ENCODE peak calls at places on chromosomes 13 and 19, in eight cellular contexts. One of them, this sample, is unnamed.

GRCh38 chr19:39405930-39406655 is 554 bp upstream of the ZFP36 start:
- DNase-seq in NCI-H1105: no peak
- DNase-seq in breast epithelium: peak
- DNase-seq in activated CD4-positive, alpha-beta T cell treated with anti-CD3 and anti-CD28 coated beads, Interleukin-2, amount 50 U/mL, for 1 hour: peak
- DNase-seq in stimulated activated CD4-positive, alpha-beta T cell treated with anti-CD3 and anti-CD28 coated beads, Interleukin-4, amount 100 ng/mL, for 4 hours: peak
- DNase-seq in HCEC 1CT: peak
- DNase-seq in NCI-H2227 treated with DMSO at 0.1 percent for 48 hours: peak
- DNase-seq in activated CD8-positive, alpha-beta T cell treated with anti-CD3 and anti-CD28 coated beads for 36 hours: peak
- DNase-seq in this sample: peak

GRCh38 chr19:54470991-54471782 is 1.9 kb downstream of the CDC42EP5 start:
- DNase-seq in NCI-H1105: no peak
- DNase-seq in breast epithelium: no peak
- DNase-seq in activated CD4-positive, alpha-beta T cell treated with anti-CD3 and anti-CD28 coated beads, Interleukin-2, amount 50 U/mL, for 1 hour: no peak
- DNase-seq in stimulated activated CD4-positive, alpha-beta T cell treated with anti-CD3 and anti-CD28 coated beads, Interleukin-4, amount 100 ng/mL, for 4 hours: no peak
- DNase-seq in HCEC 1CT: no peak
- DNase-seq in NCI-H2227 treated with DMSO at 0.1 percent for 48 hours: no peak
- DNase-seq in activated CD8-positive, alpha-beta T cell treated with anti-CD3 and anti-CD28 coated beads for 36 hours: peak
- DNase-seq in this sample: no peak

GRCh38 chr19:49117677-49118564 is 1.0 kb downstream of the C19orf73 start:
- DNase-seq in NCI-H1105: no peak
- DNase-seq in breast epithelium: no peak
- DNase-seq in activated CD4-positive, alpha-beta T cell treated with anti-CD3 and anti-CD28 coated beads, Interleukin-2, amount 50 U/mL, for 1 hour: no peak
- DNase-seq in stimulated activated CD4-positive, alpha-beta T cell treated with anti-CD3 and anti-CD28 coated beads, Interleukin-4, amount 100 ng/mL, for 4 hours: no peak
- DNase-seq in HCEC 1CT: no peak
- DNase-seq in NCI-H2227 treated with DMSO at 0.1 percent for 48 hours: no peak
- DNase-seq in activated CD8-positive, alpha-beta T cell treated with anti-CD3 and anti-CD28 coated beads for 36 hours: no peak
- DNase-seq in this sample: no peak

GRCh38 chr19:58450836-58451357 is 525 bp upstream of the ZNF324B start:
- DNase-seq in NCI-H1105: no peak
- DNase-seq in breast epithelium: no peak
- DNase-seq in activated CD4-positive, alpha-beta T cell treated with anti-CD3 and anti-CD28 coated beads, Interleukin-2, amount 50 U/mL, for 1 hour: no peak
- DNase-seq in stimulated activated CD4-positive, alpha-beta T cell treated with anti-CD3 and anti-CD28 coated beads, Interleukin-4, amount 100 ng/mL, for 4 hours: no peak
- DNase-seq in HCEC 1CT: no peak
- DNase-seq in NCI-H2227 treated with DMSO at 0.1 percent for 48 hours: peak
- DNase-seq in activated CD8-positive, alpha-beta T cell treated with anti-CD3 and anti-CD28 coated beads for 36 hours: no peak
- DNase-seq in this sample: no peak

GRCh38 chr13:110399801-110400200 is 92.7 kb downstream of the COL4A2 start:
- DNase-seq in NCI-H1105: no peak
- DNase-seq in breast epithelium: no peak
- DNase-seq in activated CD4-positive, alpha-beta T cell treated with anti-CD3 and anti-CD28 coated beads, Interleukin-2, amount 50 U/mL, for 1 hour: no peak
- DNase-seq in stimulated activated CD4-positive, alpha-beta T cell treated with anti-CD3 and anti-CD28 coated beads, Interleukin-4, amount 100 ng/mL, for 4 hours: no peak
- DNase-seq in HCEC 1CT: no peak
- DNase-seq in NCI-H2227 treated with DMSO at 0.1 percent for 48 hours: no peak
- DNase-seq in activated CD8-positive, alpha-beta T cell treated with anti-CD3 and anti-CD28 coated beads for 36 hours: no peak
- DNase-seq in this sample: no peak

GRCh38 chr13:79811170-79811569 is 330.2 kb downstream of the NDFIP2 start:
- DNase-seq in NCI-H1105: no peak
- DNase-seq in breast epithelium: no peak
- DNase-seq in activated CD4-positive, alpha-beta T cell treated with anti-CD3 and anti-CD28 coated beads, Interleukin-2, amount 50 U/mL, for 1 hour: no peak
- DNase-seq in stimulated activated CD4-positive, alpha-beta T cell treated with anti-CD3 and anti-CD28 coated beads, Interleukin-4, amount 100 ng/mL, for 4 hours: no peak
- DNase-seq in HCEC 1CT: no peak
- DNase-seq in NCI-H2227 treated with DMSO at 0.1 percent for 48 hours: no peak
- DNase-seq in activated CD8-positive, alpha-beta T cell treated with anti-CD3 and anti-CD28 coated beads for 36 hours: no peak
- DNase-seq in this sample: no peak

GRCh38 chr13:109785141-109785891 is 1.1 kb downstream of the IRS2 start:
- DNase-seq in NCI-H1105: peak
- DNase-seq in breast epithelium: peak
- DNase-seq in activated CD4-positive, alpha-beta T cell treated with anti-CD3 and anti-CD28 coated beads, Interleukin-2, amount 50 U/mL, for 1 hour: peak
- DNase-seq in stimulated activated CD4-positive, alpha-beta T cell treated with anti-CD3 and anti-CD28 coated beads, Interleukin-4, amount 100 ng/mL, for 4 hours: peak
- DNase-seq in HCEC 1CT: peak
- DNase-seq in NCI-H2227 treated with DMSO at 0.1 percent for 48 hours: no peak
- DNase-seq in activated CD8-positive, alpha-beta T cell treated with anti-CD3 and anti-CD28 coated beads for 36 hours: peak
- DNase-seq in this sample: no peak

GRCh38 chr13:46676378-46676725 is 120.6 kb downstream of the ESD start:
- DNase-seq in NCI-H1105: no peak
- DNase-seq in breast epithelium: no peak
- DNase-seq in activated CD4-positive, alpha-beta T cell treated with anti-CD3 and anti-CD28 coated beads, Interleukin-2, amount 50 U/mL, for 1 hour: no peak
- DNase-seq in stimulated activated CD4-positive, alpha-beta T cell treated with anti-CD3 and anti-CD28 coated beads, Interleukin-4, amount 100 ng/mL, for 4 hours: no peak
- DNase-seq in HCEC 1CT: no peak
- DNase-seq in NCI-H2227 treated with DMSO at 0.1 percent for 48 hours: no peak
- DNase-seq in activated CD8-positive, alpha-beta T cell treated with anti-CD3 and anti-CD28 coated beads for 36 hours: no peak
- DNase-seq in this sample: no peak

GRCh38 chr19:46926201-46927071 is 65.6 kb downstream of the ARHGAP35 start:
- DNase-seq in NCI-H1105: no peak
- DNase-seq in breast epithelium: no peak
- DNase-seq in activated CD4-positive, alpha-beta T cell treated with anti-CD3 and anti-CD28 coated beads, Interleukin-2, amount 50 U/mL, for 1 hour: no peak
- DNase-seq in stimulated activated CD4-positive, alpha-beta T cell treated with anti-CD3 and anti-CD28 coated beads, Interleukin-4, amount 100 ng/mL, for 4 hours: no peak
- DNase-seq in HCEC 1CT: no peak
- DNase-seq in NCI-H2227 treated with DMSO at 0.1 percent for 48 hours: no peak
- DNase-seq in activated CD8-positive, alpha-beta T cell treated with anti-CD3 and anti-CD28 coated beads for 36 hours: no peak
- DNase-seq in this sample: no peak

GRCh38 chr13:100789481-100789880 is 114.9 kb upstream of the TMTC4 start:
- DNase-seq in NCI-H1105: peak
- DNase-seq in breast epithelium: no peak
- DNase-seq in activated CD4-positive, alpha-beta T cell treated with anti-CD3 and anti-CD28 coated beads, Interleukin-2, amount 50 U/mL, for 1 hour: no peak
- DNase-seq in stimulated activated CD4-positive, alpha-beta T cell treated with anti-CD3 and anti-CD28 coated beads, Interleukin-4, amount 100 ng/mL, for 4 hours: no peak
- DNase-seq in HCEC 1CT: no peak
- DNase-seq in NCI-H2227 treated with DMSO at 0.1 percent for 48 hours: peak
- DNase-seq in activated CD8-positive, alpha-beta T cell treated with anti-CD3 and anti-CD28 coated beads for 36 hours: no peak
- DNase-seq in this sample: peak

GRCh38 chr19:45474191-45474940 is 6.6 kb downstream of the FOSB start:
- DNase-seq in NCI-H1105: no peak
- DNase-seq in breast epithelium: no peak
- DNase-seq in activated CD4-positive, alpha-beta T cell treated with anti-CD3 and anti-CD28 coated beads, Interleukin-2, amount 50 U/mL, for 1 hour: peak
- DNase-seq in stimulated activated CD4-positive, alpha-beta T cell treated with anti-CD3 and anti-CD28 coated beads, Interleukin-4, amount 100 ng/mL, for 4 hours: no peak
- DNase-seq in HCEC 1CT: no peak
- DNase-seq in NCI-H2227 treated with DMSO at 0.1 percent for 48 hours: no peak
- DNase-seq in activated CD8-positive, alpha-beta T cell treated with anti-CD3 and anti-CD28 coated beads for 36 hours: no peak
- DNase-seq in this sample: no peak

GRCh38 chr19:17602217-17602616 is 46.8 kb downstream of the COLGALT1 start:
- DNase-seq in NCI-H1105: no peak
- DNase-seq in breast epithelium: no peak
- DNase-seq in activated CD4-positive, alpha-beta T cell treated with anti-CD3 and anti-CD28 coated beads, Interleukin-2, amount 50 U/mL, for 1 hour: no peak
- DNase-seq in stimulated activated CD4-positive, alpha-beta T cell treated with anti-CD3 and anti-CD28 coated beads, Interleukin-4, amount 100 ng/mL, for 4 hours: no peak
- DNase-seq in HCEC 1CT: no peak
- DNase-seq in NCI-H2227 treated with DMSO at 0.1 percent for 48 hours: no peak
- DNase-seq in activated CD8-positive, alpha-beta T cell treated with anti-CD3 and anti-CD28 coated beads for 36 hours: no peak
- DNase-seq in this sample: no peak

GRCh38 chr19:405138-405965 is 3.6 kb downstream of the C2CD4C start:
- DNase-seq in NCI-H1105: no peak
- DNase-seq in breast epithelium: no peak
- DNase-seq in activated CD4-positive, alpha-beta T cell treated with anti-CD3 and anti-CD28 coated beads, Interleukin-2, amount 50 U/mL, for 1 hour: no peak
- DNase-seq in stimulated activated CD4-positive, alpha-beta T cell treated with anti-CD3 and anti-CD28 coated beads, Interleukin-4, amount 100 ng/mL, for 4 hours: no peak
- DNase-seq in HCEC 1CT: no peak
- DNase-seq in NCI-H2227 treated with DMSO at 0.1 percent for 48 hours: no peak
- DNase-seq in activated CD8-positive, alpha-beta T cell treated with anti-CD3 and anti-CD28 coated beads for 36 hours: no peak
- DNase-seq in this sample: no peak

This sample was measured in MM.1S.